ENCODE peak calls at places on chromosomes 7 and 10, in four cellular contexts. D, S, V and F are unnamed samples.

GRCh38 chr7:77837275-77837674 is 38.7 kb downstream of the PHTF2 start:
- DNase-seq in D (no peak), V (no peak), S (no peak), F (no peak)

GRCh38 chr10:79941585-79942210 is 7.2 kb downstream of the SFTPD start:
- DNase-seq in D (no peak), S (no peak), V (no peak), F (no peak)

GRCh38 chr7:16785316-16785715 is 19.5 kb downstream of the AGR2 start:
- DNase-seq in D (no peak), S (no peak), V (no peak), F (no peak)

GRCh38 chr7:33764752-33765451 is 140.4 kb upstream of the BMPER start:
- DNase-seq in D (no peak), V (no peak), S (peak), F (no peak)

GRCh38 chr10:103578782-103579382 is 85.4 kb downstream of the NEURL1 start:
- DNase-seq in S (no peak), V (peak), D (no peak), F (no peak)

GRCh38 chr7:116689787-116690186 is 17.8 kb downstream of the MET start:
- DNase-seq in S (peak), D (no peak), V (peak), F (no peak)

GRCh38 chr10:1178506-1178905 is 122.3 kb downstream of the WDR37 start:
- DNase-seq in S (no peak), V (no peak), D (no peak), F (no peak)

GRCh38 chr10:9823268-9823930 is 1194.3 kb upstream of the CELF2 start:
- DNase-seq in D (no peak), V (no peak), S (no peak), F (no peak)

GRCh38 chr10:100043796-100044195 is 34.0 kb upstream of the DNMBP start:
- DNase-seq in S (peak), V (no peak), D (no peak), F (no peak)